ENCODE peak calls at places on chromosome 17, in six cellular contexts. B is HCT116, G is upper lobe of left lung, V is prostate gland, N is body of pancreas, R is right lobe of liver. U is an unnamed sample. For H3K4me1, the result is how much of the 10 kb centered on the place peaks cover.

GRCh38 chr17:2292100-2292499 is 11.5 kb downstream of the SMG6 start:
- DNase-seq in G (no peak), R (no peak), B (no peak), V (no peak), N (no peak), U (no peak)

GRCh38 chr17:64111831-64112230 is 18.1 kb downstream of the ERN1 start:
- DNase-seq in B (no peak), V (no peak), R (no peak), N (no peak), G (no peak), U (no peak)

GRCh38 chr17:77011173-77012011 is 129.4 kb upstream of the SEC14L1 start:
- DNase-seq in V (peak), R (no peak), G (no peak), N (no peak), B (peak), U (peak)

GRCh38 chr17:49565948-49566491 is 9.7 kb upstream of the NXPH3 start:
- DNase-seq in R (no peak), B (no peak), G (no peak), V (peak), N (peak), U (peak)

GRCh38 chr17:77206557-77206956 is 65.8 kb downstream of the SEC14L1 start:
- DNase-seq in G (no peak), B (no peak), R (no peak), N (no peak), V (no peak), U (no peak)

GRCh38 chr17:33240397-33240796 is 52.7 kb downstream of the ASIC2 start:
- DNase-seq in R (no peak), G (no peak), B (no peak), N (no peak), V (no peak), U (no peak)

GRCh38 chr17:31564883-31565297 is 173.4 kb downstream of the RAB11FIP4 start:
- DNase-seq in V (no peak), B (no peak), N (peak), R (peak), G (no peak), U (no peak)

GRCh38 chr17:66523378-66524174 is 221.2 kb downstream of the PRKCA start:
- DNase-seq in R (no peak), B (no peak), V (no peak), G (no peak), N (no peak), U (no peak)

GRCh38 chr17:73683788-73684582 is 39.7 kb upstream of the SDK2 start:
- DNase-seq in V (no peak), G (no peak), B (no peak), R (no peak), N (no peak), U (no peak)

GRCh38 chr17:68576811-68577551 is 24.2 kb downstream of the FAM20A start:
- DNase-seq in G (no peak), V (no peak), N (no peak), B (no peak), R (no peak), U (no peak)

GRCh38 chr17:44636562-44636961 is 19.7 kb upstream of the MEIOC start:
- DNase-seq in N (no peak), B (peak), V (no peak), G (no peak), R (no peak), U (no peak)

GRCh38 chr17:9140550-9141422 is 119.5 kb downstream of the NTN1 start:
- DNase-seq in V (no peak), G (no peak), N (no peak), R (no peak), B (no peak), U (no peak)

GRCh38 chr17:47620503-47621245 is 29.0 kb upstream of the KPNB1 start:
- DNase-seq in B (peak), N (no peak), V (no peak), G (no peak), R (no peak), U (no peak)

GRCh38 chr17:81143200-81143527 is 22.1 kb upstream of the PVALEF start:
- DNase-seq in V (no peak), B (no peak), N (no peak), G (peak), R (no peak), U (no peak)

GRCh38 chr17:27944546-27945332 is 51.6 kb upstream of the LYRM9 start:
- DNase-seq in B (no peak), R (no peak), V (no peak), G (no peak), N (no peak), U (no peak)

GRCh38 chr17:57935833-57936807 is 19.1 kb downstream of the CUEDC1 start:
- DNase-seq in V (no peak), N (peak), B (no peak), R (no peak), G (no peak), U (no peak)

GRCh38 chr17:57422574-57423164 is 166.3 kb downstream of the MSI2 start:
- DNase-seq in N (no peak), V (no peak), B (peak), G (no peak), R (no peak), U (no peak)

GRCh38 chr17:35314415-35315216 is 58.8 kb downstream of the SLFN11 start:
- DNase-seq in B (no peak), N (no peak), V (no peak), G (peak), R (no peak), U (no peak)

GRCh38 chr17:6577686-6578263 is 21.4 kb upstream of the PITPNM3 start:
- DNase-seq in V (no peak), B (peak), R (no peak), G (no peak), N (no peak), U (no peak)

GRCh38 chr17:68195667-68196393 is 52.0 kb upstream of the AMZ2 start:
- DNase-seq in R (peak), N (no peak), G (peak), V (no peak), B (no peak), U (no peak)

GRCh38 chr17:78236362-78237127 is 5.1 kb downstream of the TMEM235 start:
- DNase-seq in G (no peak), R (no peak), V (no peak), N (no peak), B (no peak), U (no peak)

GRCh38 chr17:63399856-63400255 is 46.2 kb downstream of the CYB561 start:
- DNase-seq in R (no peak), V (no peak), B (no peak), G (no peak), N (peak), U (peak)

GRCh38 chr17:14756469-14756868 is 455.6 kb downstream of the HS3ST3B1 start:
- DNase-seq in B (no peak), N (no peak), V (no peak), G (no peak), R (no peak), U (no peak)

GRCh38 chr17:28270926-28271325 is 48.1 kb upstream of the TMEM97 start:
- DNase-seq in N (no peak), G (no peak), V (no peak), R (no peak), B (no peak), U (no peak)

GRCh38 chr17:50863931-50864330 is 2.2 kb downstream of the TOB1 start:
- DNase-seq in G (no peak), V (no peak), N (no peak), R (no peak), B (no peak), U (no peak)

GRCh38 chr17:77869665-77870132 is 88.8 kb upstream of the TNRC6C start:
- DNase-seq in V (no peak), R (no peak), G (no peak), N (no peak), B (no peak), U (no peak)

GRCh38 chr17:12691173-12691572 is 25.5 kb downstream of the MYOCD start:
- DNase-seq in B (no peak), N (no peak), R (no peak), G (no peak), V (no peak), U (no peak)

GRCh38 chr17:46821482-46822387 is 3.2 kb upstream of the WNT3 start:
- DNase-seq in R (no peak), N (no peak), V (no peak), G (no peak), B (no peak), U (no peak)

GRCh38 chr17:48131216-48131824 is 23.8 kb downstream of the SNX11 start:
- DNase-seq in B (peak), G (no peak), R (no peak), N (peak), V (peak), U (no peak)

GRCh38 chr17:57645950-57646686 is 99.0 kb downstream of the CCDC182 start:
- DNase-seq in R (no peak), G (no peak), N (no peak), V (no peak), B (no peak), U (no peak)

GRCh38 chr17:78268960-78269892 is 37.8 kb downstream of the TMEM235 start:
- DNase-seq in G (peak), V (no peak), R (peak), N (peak), B (no peak), U (peak)

GRCh38 chr17:5380491-5381135 is 38.8 kb downstream of the NUP88 start:
- DNase-seq in G (no peak), B (no peak), N (no peak), R (no peak), V (no peak), U (no peak)

GRCh38 chr17:72063756-72064461 is 56.9 kb upstream of the SOX9 start:
- DNase-seq in R (no peak), G (no peak), N (no peak), B (no peak), V (no peak), U (no peak)

GRCh38 chr17:29583324-29584248 is 5.9 kb downstream of the GIT1 start:
- DNase-seq in V (no peak), R (no peak), N (peak), G (no peak), B (no peak), U (no peak)

GRCh38 chr17:77320501-77321256 is 179.9 kb downstream of the SEC14L1 start:
- DNase-seq in B (no peak), V (no peak), G (peak), R (no peak), N (no peak), U (peak)

GRCh38 chr17:63996430-63997182 is 1.5 kb upstream of the PRR29 start:
- DNase-seq in V (no peak), N (no peak), R (no peak), G (no peak), B (no peak), U (peak)

DNA sequence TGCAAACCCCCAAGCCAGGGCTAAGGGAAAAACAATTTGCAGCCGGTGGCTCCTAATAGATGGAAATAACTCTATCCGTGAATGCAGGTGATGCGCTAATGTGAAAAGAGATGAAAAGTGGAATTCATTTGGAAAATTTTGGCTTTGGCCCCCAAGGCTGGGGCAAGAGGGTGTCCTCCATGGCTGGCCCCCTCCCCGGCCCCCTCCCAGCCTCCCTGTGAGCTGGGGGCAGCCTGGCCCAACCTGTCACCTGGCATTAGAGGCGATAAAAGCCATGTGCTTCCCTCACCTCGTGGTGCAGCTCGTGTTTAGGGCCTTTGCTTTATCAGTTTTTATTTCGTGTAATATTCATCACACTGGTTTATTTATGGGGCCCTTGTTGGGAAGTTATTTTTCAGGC is 267.2 kb downstream of the ENGASE start:
- DNase-seq in V (no peak), B (no peak), G (no peak), R (no peak), N (no peak), U (no peak)
- H3K4me1 ChIP-seq in V (under half), B (under half), G (under half), R (under half), N (under half), U (under half)

GRCh38 chr17:52546493-52546892 is 388.0 kb upstream of the CA10 start:
- DNase-seq in N (no peak), V (no peak), R (no peak), B (no peak), G (no peak), U (no peak)

DNA sequence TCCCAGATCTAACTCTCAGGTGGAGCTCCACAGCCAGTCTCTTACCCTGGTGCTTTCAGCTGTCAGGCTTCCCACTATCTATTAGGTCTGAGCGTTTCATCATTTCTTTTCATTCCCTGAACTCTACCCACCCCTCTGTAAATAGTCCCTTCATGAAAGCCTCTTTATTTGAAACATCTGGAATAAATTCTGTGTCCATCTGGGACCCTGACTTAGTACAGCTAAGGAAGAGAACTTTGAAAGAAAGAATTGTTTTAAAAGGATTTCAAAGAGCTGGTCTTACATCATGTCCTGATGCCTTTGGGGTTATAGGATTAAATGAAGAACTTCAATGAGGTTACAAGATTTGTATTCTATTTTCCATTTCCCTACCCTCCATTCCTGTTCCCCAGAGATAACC is 388.5 kb upstream of the CA10 start:
- DNase-seq in B (no peak), N (no peak), R (no peak), G (no peak), V (no peak), U (no peak)
- TF ChIP-seq POLR2A in B (no peak), N (no peak), R (no peak), G (no peak), V (no peak), U (no peak)

DNA sequence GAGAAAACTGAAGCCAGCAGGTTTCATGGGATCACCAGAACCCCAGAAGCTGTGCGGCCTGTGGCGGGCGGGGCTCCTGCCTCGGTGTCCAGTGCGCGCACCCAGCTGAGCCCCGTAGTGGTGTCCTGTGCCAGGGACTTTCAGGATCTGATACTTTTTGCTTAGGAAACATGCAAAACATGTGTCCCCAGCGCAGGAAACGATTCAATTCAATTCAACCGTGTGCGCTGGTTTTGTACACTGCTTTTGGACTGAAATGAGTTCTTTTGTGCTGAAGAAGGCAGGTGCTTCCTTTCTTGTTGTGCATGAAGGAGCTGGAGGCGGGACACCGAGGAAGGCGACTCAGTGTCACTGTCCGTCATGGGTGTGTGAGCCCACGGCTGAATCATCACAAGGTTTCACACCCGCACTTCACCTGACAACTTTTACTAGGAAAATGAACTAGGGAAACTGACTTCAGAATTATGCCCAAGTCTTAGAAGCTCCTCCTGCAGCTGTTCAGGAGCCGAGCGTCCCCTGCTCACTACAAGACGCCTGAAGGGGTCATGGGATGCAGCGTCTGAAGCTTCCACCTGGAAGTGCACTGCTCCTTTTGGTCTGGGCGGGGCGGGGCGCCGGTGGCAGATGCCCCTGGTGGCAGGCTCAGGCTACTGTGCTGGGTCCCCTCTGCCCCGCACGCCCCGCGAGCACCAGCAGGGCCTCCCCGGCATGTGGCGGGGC is 31.4 kb upstream of the ZNF750 start:
- DNase-seq in V (no peak), R (no peak), G (no peak), N (no peak), B (no peak), U (peak)
- H3K4me1 ChIP-seq in V (under half), R (under half), G (under half), N (under half), B (under half), U (under half)

GRCh38 chr17:16027708-16028584 is 28.3 kb downstream of the TTC19 start:
- DNase-seq in N (peak), G (no peak), R (no peak), V (no peak), B (peak), U (no peak)
- TF ChIP-seq POLR2A in N (no peak), G (no peak), R (no peak), V (no peak), B (no peak), U (no peak)

U was measured in Peyer's patch.